ENCODE peak calls at places on chromosomes 1 and 21, in six cellular contexts. N, G, Z, Q, O and D are unnamed samples.
A peak's percentile ranks its signal among the peaks of the same experiment; 100 is the strongest.

GRCh38 chr1:179287456-179287855 is 6.1 kb upstream of the SOAT1 start:
- DNase-seq in Q (no peak), Z (no peak), O (no peak), N (no peak), G (no peak), D (no peak)

GRCh38 chr1:214224605-214225354 is 56.2 kb upstream of the SMYD2 start:
- DNase-seq in Q (peak; percentile 11), N (no peak), G (no peak), O (peak; percentile 23), Z (no peak), D (no peak)

GRCh38 chr1:225451840-225452515 is 24.1 kb upstream of the LBR start:
- DNase-seq in Z (no peak), Q (no peak), N (no peak), G (no peak), O (no peak), D (no peak)

GRCh38 chr1:235980976-235981375 is 83.9 kb downstream of the NID1 start:
- DNase-seq in Q (no peak), O (no peak), N (no peak), G (no peak), Z (no peak), D (no peak)

GRCh38 chr1:58720680-58721079 is 20.8 kb upstream of the MYSM1 start:
- DNase-seq in G (no peak), N (no peak), Q (no peak), Z (no peak), O (no peak), D (no peak)

GRCh38 chr1:234326493-234327366 is 46.5 kb upstream of the COA6 start:
- DNase-seq in O (peak; percentile 67), Z (no peak), Q (peak; percentile 29), N (peak; percentile 57), G (no peak), D (peak; percentile 85)

GRCh38 chr1:180270767-180271639 is 40.9 kb downstream of the LHX4 start:
- DNase-seq in Q (no peak), O (peak; percentile 30), N (peak; percentile 40), Z (no peak), G (no peak), D (no peak)

GRCh38 chr1:225689882-225690459 is 37.0 kb upstream of the ENAH start:
- DNase-seq in O (no peak), Q (no peak), Z (no peak), N (no peak), G (no peak), D (no peak)

GRCh38 chr1:9302745-9303524 is 10.2 kb downstream of the SPSB1 start:
- DNase-seq in O (peak; percentile 68), Q (peak; percentile 64), G (no peak), N (no peak), Z (peak; percentile 59), D (no peak)

GRCh38 chr1:156987715-156988114 is 57.8 kb downstream of the ARHGEF11 start:
- DNase-seq in G (no peak), O (no peak), Z (no peak), N (no peak), Q (no peak), D (no peak)

GRCh38 chr1:94677087-94677486 is 135.5 kb upstream of the F3 start:
- DNase-seq in G (no peak), O (no peak), Q (no peak), N (no peak), Z (no peak), D (no peak)

GRCh38 chr21:45414396-45415187 is 9.6 kb downstream of the COL18A1 start:
- DNase-seq in O (no peak), N (no peak), Q (no peak), G (peak; percentile 28), Z (no peak), D (no peak)

GRCh38 chr1:81937791-81938450 is 137.2 kb downstream of the ADGRL2 start:
- DNase-seq in G (no peak), N (no peak), Q (no peak), Z (no peak), O (no peak), D (no peak)

GRCh38 chr21:29349702-29350101 is 51.0 kb downstream of the BACH1 start:
- DNase-seq in O (peak; percentile 39), G (peak; percentile 55), Z (no peak), N (no peak), Q (no peak), D (peak; percentile 76)

GRCh38 chr1:7515175-7515574 is 255.9 kb upstream of the VAMP3 start:
- DNase-seq in N (peak; percentile 52), Z (no peak), Q (no peak), O (no peak), G (peak; percentile 21), D (no peak)

GRCh38 chr1:94654031-94654430 is 112.5 kb upstream of the F3 start:
- DNase-seq in O (peak; percentile 66), N (peak; percentile 25), Z (no peak), Q (peak; percentile 18), G (no peak), D (no peak)

GRCh38 chr1:156749429-156750118 is 1.9 kb downstream of the HDGF start:
- DNase-seq in G (peak; percentile 36), Q (no peak), N (peak; percentile 41), O (peak; percentile 44), Z (no peak), D (no peak)

GRCh38 chr1:245871881-245872280 is 635.2 kb downstream of the SMYD3 start:
- DNase-seq in G (no peak), O (no peak), Z (no peak), Q (no peak), N (peak; percentile 16), D (no peak)

GRCh38 chr1:41639332-41639936 is 155.0 kb upstream of the EDN2 start:
- DNase-seq in O (no peak), Z (no peak), G (no peak), Q (no peak), N (no peak), D (no peak)

GRCh38 chr1:47527653-47528272 is 89.9 kb downstream of the FOXD2 start:
- DNase-seq in N (no peak), O (peak; percentile 45), Q (no peak), G (no peak), Z (no peak), D (no peak)

GRCh38 chr1:243322326-243322725 is 66.5 kb downstream of the SDCCAG8 start:
- DNase-seq in Q (no peak), G (no peak), O (no peak), N (no peak), Z (no peak), D (no peak)

GRCh38 chr1:54582566-54583306 is 34.7 kb downstream of the ACOT11 start:
- DNase-seq in O (no peak), N (peak; percentile 65), Q (no peak), Z (no peak), G (no peak), D (no peak)

GRCh38 chr1:7520496-7520895 is 250.6 kb upstream of the VAMP3 start:
- DNase-seq in O (no peak), G (peak; percentile 34), Q (no peak), N (no peak), Z (no peak), D (no peak)

DNA sequence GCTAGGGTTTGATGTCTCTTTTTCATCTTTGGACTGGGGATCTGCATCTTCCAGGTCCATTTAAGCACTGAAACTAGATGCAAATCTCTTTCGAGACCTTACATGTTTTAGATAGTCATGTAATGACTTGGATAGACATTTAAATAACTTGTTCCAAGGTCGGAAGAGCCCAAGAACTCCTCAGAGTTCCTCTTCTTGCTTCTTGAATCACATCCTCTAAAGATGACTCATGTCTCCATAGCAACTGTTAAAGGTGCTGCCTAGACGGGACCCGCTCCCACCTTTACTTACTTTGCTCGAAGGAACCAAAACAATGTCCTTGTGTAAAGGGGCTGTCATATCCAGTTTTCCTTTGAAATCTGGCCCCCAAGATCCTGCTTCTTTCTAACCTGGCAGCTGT is 130.0 kb downstream of the EDEM3 start:
- DNase-seq in N (no peak), O (no peak), G (no peak), Q (no peak), Z (no peak), D (no peak)
- H3K27ac ChIP-seq in N (no peak overlapping the region), O (no peak overlapping the region), G (no peak overlapping the region), Q (no peak overlapping the region), Z (peak overlapping the region; percentile 90), D (no peak overlapping the region)

GRCh38 chr1:232725303-232726047 is 79.7 kb upstream of the MAP10 start:
- DNase-seq in Z (no peak), N (no peak), Q (no peak), O (no peak), G (no peak), D (no peak)

GRCh38 chr1:232722626-232723025 is 82.6 kb upstream of the MAP10 start:
- DNase-seq in Z (no peak), O (no peak), Q (no peak), N (no peak), G (no peak), D (no peak)

GRCh38 chr1:232728507-232729263 is 76.5 kb upstream of the MAP10 start:
- DNase-seq in O (no peak), N (no peak), Q (peak; percentile 22), Z (peak; percentile 23), G (no peak), D (no peak)

GRCh38 chr1:232726048-232726779 is 79.0 kb upstream of the MAP10 start:
- DNase-seq in Z (no peak), N (no peak), G (no peak), Q (no peak), O (no peak), D (no peak)
- H3K4me3 ChIP-seq in Z (no peak overlapping the region), N (no peak overlapping the region), G (no peak overlapping the region), Q (no peak overlapping the region), O (no peak overlapping the region), D (no peak overlapping the region)

GRCh38 chr21:43188181-43188580 is 19.4 kb downstream of the CRYAA start:
- DNase-seq in N (no peak), O (no peak), Q (no peak), G (no peak), Z (no peak), D (peak; percentile 1)

GRCh38 chr21:43189936-43190335 is 21.1 kb downstream of the CRYAA start:
- DNase-seq in O (no peak), Z (no peak), N (no peak), G (no peak), Q (no peak), D (peak; percentile 1)

GRCh38 chr21:43190544-43191340 is 21.9 kb downstream of the CRYAA start:
- DNase-seq in G (no peak), O (no peak), N (no peak), Q (no peak), Z (no peak), D (peak; percentile 5)

GRCh38 chr21:43188712-43189151 is 19.9 kb downstream of the CRYAA start:
- DNase-seq in N (peak; percentile 47), G (no peak), Z (no peak), Q (no peak), O (no peak), D (peak; percentile 4)

GRCh38 chr21:43187715-43188114 is 18.9 kb downstream of the CRYAA start:
- DNase-seq in N (no peak), Z (no peak), O (no peak), Q (no peak), G (no peak), D (peak; percentile 3)
- H3K27ac ChIP-seq in N (no peak overlapping the region), Z (no peak overlapping the region), O (no peak overlapping the region), Q (no peak overlapping the region), G (no peak overlapping the region), D (no peak overlapping the region)

GRCh38 chr1:51175278-51175677 is 60.8 kb upstream of the RNF11 start:
- DNase-seq in N (peak; percentile 25), G (no peak), Z (no peak), O (no peak), Q (no peak), D (no peak)
- H3K4me3 ChIP-seq in N (no peak overlapping the region), G (no peak overlapping the region), Z (no peak overlapping the region), O (no peak overlapping the region), Q (no peak overlapping the region), D (no peak overlapping the region)